ENCODE peak calls at places on chromosome 11, in six cellular contexts. Q is AG08395; W is NAMALWA; Y is activated CD4-positive, alpha-beta T cell treated with anti-CD3 and anti-CD28 coated beads for 1 hour; S is iris pigment epithelial cell; F is endothelial cell of umbilical vein. O is an unnamed sample.

GRCh38 chr11:22554221-22554620 is 71.4 kb downstream of the FANCF start:
- DNase-seq in Q (no peak), W (no peak), Y (no peak), S (no peak), F (no peak), O (no peak)

GRCh38 chr11:102924851-102925380 is 30.6 kb downstream of the MMP13 start:
- DNase-seq in Q (peak), W (no peak), Y (no peak), S (no peak), F (no peak), O (peak)

GRCh38 chr11:7668911-7669310 is 4.4 kb downstream of the CYB5R2 start:
- DNase-seq in Q (no peak), W (no peak), Y (no peak), S (no peak), F (no peak), O (no peak)

GRCh38 chr11:45412521-45412920 is 126.4 kb upstream of the SYT13 start:
- DNase-seq in Q (no peak), W (no peak), Y (no peak), S (no peak), F (no peak), O (no peak)

GRCh38 chr11:6233984-6234313 is 487 bp downstream of the FHIP1B start:
- DNase-seq in Q (no peak), W (no peak), Y (no peak), S (no peak), F (no peak), O (no peak)

GRCh38 chr11:17506314-17506713 is 29.7 kb upstream of the ABCC8 start:
- DNase-seq in Q (no peak), W (no peak), Y (no peak), S (no peak), F (no peak), O (no peak)

GRCh38 chr11:125923012-125923579 is 18.8 kb downstream of the DDX25 start:
- DNase-seq in Q (peak), W (peak), Y (peak), S (peak), F (peak), O (peak)

GRCh38 chr11:2824851-2825250 is 60.7 kb downstream of the CDKN1C start:
- DNase-seq in Q (peak), W (no peak), Y (no peak), S (no peak), F (no peak), O (no peak)

GRCh38 chr11:34639545-34639944 is 18.7 kb downstream of the EHF start:
- DNase-seq in Q (no peak), W (no peak), Y (no peak), S (no peak), F (no peak), O (no peak)

GRCh38 chr11:65353900-65354264 is 669 bp upstream of the TIGD3 start:
- DNase-seq in Q (no peak), W (no peak), Y (no peak), S (no peak), F (no peak), O (no peak)

GRCh38 chr11:61552108-61552635 is 28.7 kb downstream of the SYT7 start:
- DNase-seq in Q (no peak), W (no peak), Y (no peak), S (no peak), F (no peak), O (no peak)

GRCh38 chr11:75350743-75351540 is 519 bp downstream of the ARRB1 start:
- DNase-seq in Q (no peak), W (no peak), Y (no peak), S (no peak), F (peak), O (peak)

GRCh38 chr11:130511765-130512164 is 63.3 kb downstream of the ADAMTS15 start:
- DNase-seq in Q (no peak), W (no peak), Y (no peak), S (no peak), F (no peak), O (peak)

GRCh38 chr11:69465236-69466000 is 16.0 kb upstream of the LINC01488 start:
- DNase-seq in Q (no peak), W (no peak), Y (no peak), S (no peak), F (no peak), O (no peak)

GRCh38 chr11:2769779-2770555 is 70.2 kb upstream of the KCNQ1OT1 start:
- DNase-seq in Q (no peak), W (no peak), Y (no peak), S (no peak), F (no peak), O (no peak)

O was measured in Daoy.